ENCODE peak calls at places on chromosomes 2 and 18, in ten cellular contexts. B, W, Z, S, J, M, K, H, C and X are unnamed samples.

GRCh38 chr2:86566158-86566827 is 3.0 kb upstream of the CHMP3 start:
- DNase-seq in K (no peak), B (no peak), C (no peak), H (no peak), J (no peak), Z (no peak), S (no peak), M (no peak), W (no peak), X (no peak)

GRCh38 chr2:85924522-85924921 is 35.7 kb upstream of the ST3GAL5 start:
- DNase-seq in B (peak), M (peak), W (peak), H (peak), K (no peak), S (no peak), Z (peak), C (no peak), J (peak), X (no peak)

GRCh38 chr18:58438161-58438983 is 190.5 kb downstream of the ALPK2 start:
- DNase-seq in C (no peak), K (peak), B (no peak), Z (no peak), M (peak), J (no peak), W (no peak), H (no peak), S (no peak), X (no peak)

GRCh38 chr2:189164732-189165131 is 14.8 kb downstream of the COL5A2 start:
- DNase-seq in J (no peak), C (peak), K (no peak), M (peak), Z (no peak), W (no peak), B (peak), H (no peak), S (no peak), X (no peak)

GRCh38 chr2:56191617-56192016 is 7.8 kb downstream of the CCDC85A start:
- DNase-seq in Z (no peak), C (peak), W (no peak), J (peak), H (no peak), S (no peak), B (peak), M (peak), K (no peak), X (no peak)

GRCh38 chr2:165681841-165682240 is 112.2 kb downstream of the GALNT3 start:
- DNase-seq in J (no peak), S (no peak), B (no peak), H (no peak), M (no peak), K (no peak), W (no peak), Z (no peak), C (no peak), X (no peak)

GRCh38 chr18:57648414-57648813 is 26.8 kb upstream of the NARS1 start:
- DNase-seq in J (no peak), M (no peak), S (no peak), C (no peak), Z (no peak), B (no peak), W (no peak), K (no peak), H (no peak), X (no peak)

GRCh38 chr2:66432801-66433694 is 1.9 kb upstream of the MEIS1 start:
- DNase-seq in C (peak), M (peak), H (peak), J (peak), Z (peak), W (peak), S (peak), B (peak), K (no peak), X (peak)